ENCODE peak calls at places on chromosome 4, in four cellular contexts. One of them, this sample, is unnamed.

GRCh38 chr4:26959654-26960047 is 99.0 kb downstream of the STIM2 start:
- DNase-seq in endothelial cell of umbilical vein: no peak
- DNase-seq in heart left ventricle: no peak
- DNase-seq in WERI-Rb-1: no peak
- DNase-seq in this sample: no peak

GRCh38 chr4:8688041-8688907 is 95.7 kb downstream of the CPZ start:
- DNase-seq in endothelial cell of umbilical vein: peak; percentile 4
- DNase-seq in heart left ventricle: no peak
- DNase-seq in WERI-Rb-1: peak; percentile 79
- DNase-seq in this sample: peak; percentile 24

GRCh38 chr4:102247041-102247440 is 98.2 kb downstream of the SLC39A8 start:
- DNase-seq in endothelial cell of umbilical vein: no peak
- DNase-seq in heart left ventricle: no peak
- DNase-seq in WERI-Rb-1: no peak
- DNase-seq in this sample: no peak

GRCh38 chr4:38040619-38041018 is 80.4 kb downstream of the PTTG2 start:
- DNase-seq in endothelial cell of umbilical vein: no peak
- DNase-seq in heart left ventricle: no peak
- DNase-seq in WERI-Rb-1: no peak
- DNase-seq in this sample: no peak

GRCh38 chr4:609400-610050 is 15.8 kb upstream of the PDE6B start:
- DNase-seq in endothelial cell of umbilical vein: no peak
- DNase-seq in heart left ventricle: no peak
- DNase-seq in WERI-Rb-1: no peak
- DNase-seq in this sample: no peak

GRCh38 chr4:77015390-77015789 is 60.4 kb downstream of the CCNI start:
- DNase-seq in endothelial cell of umbilical vein: no peak
- DNase-seq in heart left ventricle: no peak
- DNase-seq in WERI-Rb-1: no peak
- DNase-seq in this sample: no peak

GRCh38 chr4:13484749-13485345 is 707 bp upstream of the RAB28 start:
- DNase-seq in endothelial cell of umbilical vein: no peak
- DNase-seq in heart left ventricle: no peak
- DNase-seq in WERI-Rb-1: no peak
- DNase-seq in this sample: no peak

GRCh38 chr4:53804719-53805118 is 213.4 kb upstream of the LNX1 start:
- DNase-seq in endothelial cell of umbilical vein: peak; percentile 11
- DNase-seq in heart left ventricle: no peak
- DNase-seq in WERI-Rb-1: peak; percentile 8
- DNase-seq in this sample: peak; percentile 65

GRCh38 chr4:57661707-57662106 is 551.5 kb upstream of the IGFBP7 start:
- DNase-seq in endothelial cell of umbilical vein: no peak
- DNase-seq in heart left ventricle: no peak
- DNase-seq in WERI-Rb-1: no peak
- DNase-seq in this sample: no peak

GRCh38 chr4:111871802-111872201 is 273.5 kb upstream of the FAM241A start:
- DNase-seq in endothelial cell of umbilical vein: no peak
- DNase-seq in heart left ventricle: no peak
- DNase-seq in WERI-Rb-1: no peak
- DNase-seq in this sample: no peak
- H3K27ac ChIP-seq in endothelial cell of umbilical vein: no peak overlapping the region
- H3K27ac ChIP-seq in heart left ventricle: no peak overlapping the region
- H3K27ac ChIP-seq in WERI-Rb-1: no peak overlapping the region
- H3K27ac ChIP-seq in this sample: no peak overlapping the region

GRCh38 chr4:73251384-73251783 is 7.2 kb downstream of the ANKRD17 start:
- DNase-seq in endothelial cell of umbilical vein: no peak
- DNase-seq in heart left ventricle: no peak
- DNase-seq in WERI-Rb-1: no peak
- DNase-seq in this sample: no peak
- TF ChIP-seq CTCF in endothelial cell of umbilical vein: peak; percentile 8
- TF ChIP-seq CTCF in heart left ventricle: no peak
- TF ChIP-seq CTCF in WERI-Rb-1: peak; percentile 13
- TF ChIP-seq CTCF in this sample: no peak

GRCh38 chr4:78568640-78569261 is 17.2 kb downstream of the ANXA3 start:
- DNase-seq in endothelial cell of umbilical vein: no peak
- DNase-seq in heart left ventricle: no peak
- DNase-seq in WERI-Rb-1: no peak
- DNase-seq in this sample: no peak

GRCh38 chr4:78567502-78568075 is 16.0 kb downstream of the ANXA3 start:
- DNase-seq in endothelial cell of umbilical vein: no peak
- DNase-seq in heart left ventricle: no peak
- DNase-seq in WERI-Rb-1: no peak
- DNase-seq in this sample: no peak

GRCh38 chr4:78562687-78563086 is 11.1 kb downstream of the ANXA3 start:
- DNase-seq in endothelial cell of umbilical vein: no peak
- DNase-seq in heart left ventricle: no peak
- DNase-seq in WERI-Rb-1: no peak
- DNase-seq in this sample: no peak

GRCh38 chr4:78566834-78567501 is 15.4 kb downstream of the ANXA3 start:
- DNase-seq in endothelial cell of umbilical vein: no peak
- DNase-seq in heart left ventricle: no peak
- DNase-seq in WERI-Rb-1: no peak
- DNase-seq in this sample: no peak

GRCh38 chr4:78565971-78566372 is 14.4 kb downstream of the ANXA3 start:
- DNase-seq in endothelial cell of umbilical vein: peak; percentile 31
- DNase-seq in heart left ventricle: no peak
- DNase-seq in WERI-Rb-1: no peak
- DNase-seq in this sample: no peak
- H3K36me3 ChIP-seq in endothelial cell of umbilical vein: no peaks in the 10 kb centered on the region
- H3K36me3 ChIP-seq in heart left ventricle: no peaks in the 10 kb centered on the region
- H3K36me3 ChIP-seq in WERI-Rb-1: no peaks in the 10 kb centered on the region
- H3K36me3 ChIP-seq in this sample: no peaks in the 10 kb centered on the region

GRCh38 chr4:153495480-153496206 is 29.5 kb downstream of the TMEM131L start:
- DNase-seq in endothelial cell of umbilical vein: no peak
- DNase-seq in heart left ventricle: no peak
- DNase-seq in WERI-Rb-1: no peak
- DNase-seq in this sample: no peak

GRCh38 chr4:153497091-153497531 is 31.0 kb downstream of the TMEM131L start:
- DNase-seq in endothelial cell of umbilical vein: peak; percentile 43
- DNase-seq in heart left ventricle: no peak
- DNase-seq in WERI-Rb-1: no peak
- DNase-seq in this sample: no peak

GRCh38 chr4:153497988-153498967 is 32.1 kb downstream of the TMEM131L start:
- DNase-seq in endothelial cell of umbilical vein: no peak
- DNase-seq in heart left ventricle: no peak
- DNase-seq in WERI-Rb-1: no peak
- DNase-seq in this sample: no peak

GRCh38 chr4:153490985-153491483 is 24.9 kb downstream of the TMEM131L start:
- DNase-seq in endothelial cell of umbilical vein: no peak
- DNase-seq in heart left ventricle: no peak
- DNase-seq in WERI-Rb-1: no peak
- DNase-seq in this sample: no peak

GRCh38 chr4:153494562-153494961 is 28.4 kb downstream of the TMEM131L start:
- DNase-seq in endothelial cell of umbilical vein: no peak
- DNase-seq in heart left ventricle: no peak
- DNase-seq in WERI-Rb-1: no peak
- DNase-seq in this sample: no peak
- H3K27ac ChIP-seq in endothelial cell of umbilical vein: no peak overlapping the region
- H3K27ac ChIP-seq in heart left ventricle: no peak overlapping the region
- H3K27ac ChIP-seq in WERI-Rb-1: no peak overlapping the region
- H3K27ac ChIP-seq in this sample: no peak overlapping the region

DNA sequence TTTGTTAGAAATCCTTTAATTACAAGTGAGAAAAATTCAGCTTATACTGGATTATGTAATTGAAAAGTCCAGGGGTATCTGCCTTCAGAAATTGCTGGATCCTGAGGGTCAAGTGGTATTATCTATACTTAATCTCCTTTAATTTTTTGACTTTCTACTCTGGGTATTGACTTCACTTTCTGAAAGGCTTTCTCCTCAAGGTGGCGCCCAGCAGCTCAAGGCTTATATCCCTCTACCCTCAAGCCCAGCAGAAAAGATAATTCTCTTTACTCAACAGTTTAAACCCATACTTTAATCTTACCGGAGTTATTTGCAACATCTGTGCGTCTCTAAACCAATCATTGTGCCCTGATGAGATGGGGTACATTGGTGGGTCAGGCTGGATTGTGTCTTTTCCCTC is 129.5 kb downstream of the LARP7 start:
- DNase-seq in endothelial cell of umbilical vein: no peak
- DNase-seq in heart left ventricle: no peak
- DNase-seq in WERI-Rb-1: peak; percentile 79
- DNase-seq in this sample: no peak
- TF ChIP-seq CTCF in endothelial cell of umbilical vein: peak; percentile 30
- TF ChIP-seq CTCF in heart left ventricle: peak; percentile 17
- TF ChIP-seq CTCF in WERI-Rb-1: peak; percentile 64
- TF ChIP-seq CTCF in this sample: no peak

DNA sequence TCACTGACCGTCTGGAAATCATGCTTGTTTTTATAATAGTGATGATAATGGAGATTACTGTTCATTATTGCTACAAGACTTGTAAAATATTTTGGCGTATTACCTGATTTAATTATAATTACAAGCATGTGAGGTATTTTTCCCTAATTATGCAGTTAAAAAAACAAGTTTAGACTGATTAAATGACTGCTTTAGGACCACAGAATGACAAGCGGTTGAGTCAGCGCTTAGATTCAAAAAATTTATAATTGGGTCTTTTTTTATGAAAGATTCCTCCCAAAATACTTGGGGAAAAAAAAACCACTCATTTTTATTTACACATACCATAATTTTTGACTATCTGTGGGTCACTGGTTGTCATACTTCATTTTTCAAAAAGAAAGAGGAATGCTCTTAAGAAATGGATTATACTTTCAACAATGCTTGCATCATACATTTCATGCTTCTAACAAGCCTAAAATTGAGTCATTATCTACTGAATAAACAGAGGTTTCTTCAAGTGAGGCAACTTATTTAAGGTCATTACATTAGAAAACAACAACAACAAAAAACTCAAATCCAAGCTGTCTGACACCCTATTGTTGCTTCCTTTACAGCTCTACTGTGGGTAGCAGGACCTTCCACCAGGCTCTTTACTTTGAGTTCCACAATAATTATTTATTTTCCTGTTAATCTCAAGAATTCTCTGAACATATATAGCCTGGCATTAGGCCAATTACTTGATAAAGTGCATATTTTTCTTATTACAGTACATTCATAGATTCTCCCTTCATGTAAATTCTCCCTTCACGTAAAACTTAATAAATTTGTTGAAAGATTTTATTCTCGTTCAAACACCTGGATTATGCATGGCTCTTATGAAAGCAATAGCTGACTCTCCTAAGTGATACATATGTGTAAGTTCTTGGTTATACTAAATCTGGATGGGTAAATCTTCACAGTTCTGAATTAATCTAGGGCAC is 445.4 kb downstream of the PCDH10 start:
- DNase-seq in endothelial cell of umbilical vein: peak; percentile 8
- DNase-seq in heart left ventricle: no peak
- DNase-seq in WERI-Rb-1: no peak
- DNase-seq in this sample: no peak
- H3K36me3 ChIP-seq in endothelial cell of umbilical vein: no peaks in the 10 kb centered on the region
- H3K36me3 ChIP-seq in heart left ventricle: no peaks in the 10 kb centered on the region
- H3K36me3 ChIP-seq in WERI-Rb-1: no peaks in the 10 kb centered on the region
- H3K36me3 ChIP-seq in this sample: no peaks in the 10 kb centered on the region

DNA sequence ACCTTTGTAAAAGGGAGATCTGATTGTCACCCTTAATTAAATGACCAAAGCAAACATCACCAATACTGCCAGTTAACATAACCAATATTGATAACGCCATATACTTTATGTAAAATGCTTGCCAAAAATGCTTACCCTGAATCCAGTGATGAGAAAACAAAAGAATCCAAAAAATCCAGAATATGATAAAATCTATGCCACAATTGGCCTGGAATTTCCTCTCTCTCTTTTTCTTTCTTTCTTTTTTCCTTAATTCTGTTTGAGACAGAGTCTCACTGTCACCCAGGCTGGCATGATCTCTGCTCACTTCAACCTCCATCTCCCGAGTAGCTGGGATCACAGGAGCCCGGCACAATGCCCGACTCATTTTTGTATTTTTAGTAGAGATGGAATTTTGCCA is 9.8 kb upstream of the SLC7A11 start:
- DNase-seq in endothelial cell of umbilical vein: no peak
- DNase-seq in heart left ventricle: no peak
- DNase-seq in WERI-Rb-1: no peak
- DNase-seq in this sample: no peak
- H3K27ac ChIP-seq in endothelial cell of umbilical vein: no peak overlapping the region
- H3K27ac ChIP-seq in heart left ventricle: no peak overlapping the region
- H3K27ac ChIP-seq in WERI-Rb-1: no peak overlapping the region
- H3K27ac ChIP-seq in this sample: no peak overlapping the region

GRCh38 chr4:2436301-2436700 is 17.5 kb downstream of the CFAP99 start:
- DNase-seq in endothelial cell of umbilical vein: no peak
- DNase-seq in heart left ventricle: no peak
- DNase-seq in WERI-Rb-1: no peak
- DNase-seq in this sample: no peak
- TF ChIP-seq CTCF in endothelial cell of umbilical vein: no peak
- TF ChIP-seq CTCF in heart left ventricle: peak; percentile 17
- TF ChIP-seq CTCF in WERI-Rb-1: peak; percentile 39
- TF ChIP-seq CTCF in this sample: no peak

GRCh38 chr4:128827280-128827679 is 17.8 kb downstream of the JADE1 start:
- DNase-seq in endothelial cell of umbilical vein: no peak
- DNase-seq in heart left ventricle: no peak
- DNase-seq in WERI-Rb-1: no peak
- DNase-seq in this sample: no peak
- H3K36me3 ChIP-seq in endothelial cell of umbilical vein: no peaks in the 10 kb centered on the region
- H3K36me3 ChIP-seq in heart left ventricle: no peaks in the 10 kb centered on the region
- H3K36me3 ChIP-seq in WERI-Rb-1: peaks cover 25% of the 10 kb centered on the region
- H3K36me3 ChIP-seq in this sample: peaks cover 6% of the 10 kb centered on the region